ENCODE peak calls at places on chromosomes 6 and 20, in five cellular contexts. V is germinal center; E is stimulated activated CD8-positive, alpha-beta memory T cell treated with anti-CD3 and anti-CD28 coated beads, Interleukin-15, amount 100 ng/mL, for 48 hours; T is HAP-1; C is pancreas. X is an unnamed sample.

GRCh38 chr6:156131221-156131903 is 645.8 kb upstream of the ARID1B start:
- DNase-seq in C (no peak), T (no peak), V (peak), E (no peak), X (peak)

GRCh38 chr6:137637161-137637560 is 143.0 kb upstream of the OLIG3 start:
- DNase-seq in T (no peak), V (no peak), E (no peak), C (no peak), X (no peak)

GRCh38 chr6:112086744-112087135 is 542 bp downstream of the TUBE1 start:
- DNase-seq in E (no peak), V (peak), T (no peak), C (no peak), X (no peak)

GRCh38 chr6:121055572-121056163 is 278.6 kb downstream of the TBC1D32 start:
- DNase-seq in E (no peak), V (peak), C (no peak), T (peak), X (no peak)

GRCh38 chr6:108167449-108167903 is 1.7 kb downstream of the NR2E1 start:
- DNase-seq in V (no peak), E (no peak), C (no peak), T (no peak), X (no peak)

GRCh38 chr6:54053893-54054391 is 57.3 kb upstream of the MLIP start:
- DNase-seq in V (no peak), C (no peak), T (peak), E (no peak), X (no peak)

GRCh38 chr6:127457444-127458064 is 1.6 kb downstream of the KIAA0408 start:
- DNase-seq in V (no peak), E (no peak), T (no peak), C (no peak), X (no peak)

GRCh38 chr6:26033942-26034354 is 53.3 kb upstream of the HFE start:
- DNase-seq in E (peak), V (no peak), T (peak), C (no peak), X (no peak)

GRCh38 chr6:25223421-25224052 is 55.6 kb upstream of the CARMIL1 start:
- DNase-seq in E (peak), V (peak), C (peak), T (peak), X (peak)

GRCh38 chr6:137823826-137824501 is 43.1 kb upstream of the TNFAIP3 start:
- DNase-seq in V (no peak), T (peak), E (peak), C (no peak), X (peak)

GRCh38 chr6:116568851-116569755 is 2.2 kb upstream of the RWDD1 start:
- DNase-seq in E (no peak), T (no peak), C (no peak), V (no peak), X (no peak)

GRCh38 chr20:63058696-63059335 is 52.1 kb upstream of the BHLHE23 start:
- DNase-seq in C (no peak), T (no peak), E (no peak), V (no peak), X (no peak)

GRCh38 chr20:8670900-8671229 is 398.0 kb upstream of the PLCB4 start:
- DNase-seq in V (no peak), E (no peak), T (no peak), C (no peak), X (no peak)

GRCh38 chr6:160510976-160511617 is 153.0 kb downstream of the LPA start:
- DNase-seq in T (no peak), E (no peak), C (no peak), V (no peak), X (no peak)

GRCh38 chr6:71091167-71091566 is 134.3 kb upstream of the B3GAT2 start:
- DNase-seq in V (no peak), T (no peak), C (no peak), E (no peak), X (no peak)

GRCh38 chr20:33351696-33352095 is 49.6 kb downstream of the CDK5RAP1 start:
- DNase-seq in T (no peak), C (no peak), V (no peak), E (no peak), X (no peak)

GRCh38 chr20:58876437-58876836 is 23.9 kb downstream of the GNAS start:
- DNase-seq in E (no peak), V (no peak), C (no peak), T (no peak), X (no peak)

GRCh38 chr6:39169448-39170344 is 54.7 kb upstream of the SAYSD1 start:
- DNase-seq in T (no peak), C (peak), E (no peak), V (no peak), X (no peak)

GRCh38 chr6:26172496-26172958 is 85.3 kb downstream of the HFE start:
- DNase-seq in V (peak), E (no peak), C (no peak), T (peak), X (peak)

GRCh38 chr6:64729522-64729921 is 977.5 kb downstream of the EYS start:
- DNase-seq in V (no peak), T (no peak), C (no peak), E (no peak), X (no peak)

GRCh38 chr6:128017288-128017687 is 116.4 kb upstream of the THEMIS start:
- DNase-seq in T (no peak), C (no peak), E (no peak), V (no peak), X (no peak)

GRCh38 chr20:17806739-17807441 is 107.1 kb downstream of the BANF2 start:
- DNase-seq in V (no peak), T (no peak), C (peak), E (no peak), X (no peak)

GRCh38 chr6:44127186-44128019 is at the start of the genes MRPL14 and TMEM63B:
- DNase-seq in E (peak), C (peak), V (peak), T (peak), X (peak)

GRCh38 chr6:39452306-39452705 is 129.8 kb upstream of the KCNK16 start:
- DNase-seq in V (no peak), E (no peak), C (no peak), T (no peak), X (no peak)

X was measured in stimulated activated naive B cell treated with anti-CD40 and anti-IgM and Interleukin-4, amounts not matched to agents 10 μg/mL and 1 μg/mL and 100 μg/mL, for 72 hours.